ENCODE peak calls at places on chromosome 10, in eight cellular contexts. Z, A, W, X, L, J, H and V are unnamed samples.

GRCh38 chr10:10421071-10421470 is 596.6 kb upstream of the CELF2 start:
- DNase-seq in Z (no peak), A (no peak), W (peak), X (no peak), L (no peak), J (no peak), H (no peak), V (no peak)

GRCh38 chr10:126242352-126243260 is 145.7 kb downstream of the ADAM12 start:
- DNase-seq in Z (peak), A (peak), W (no peak), X (no peak), L (no peak), J (no peak), H (peak), V (peak)

GRCh38 chr10:134743-135600 is at the start of gene ZMYND11:
- DNase-seq in Z (no peak), A (peak), W (peak), X (peak), L (no peak), J (peak), H (peak), V (peak)

GRCh38 chr10:24826022-24826421 is 102.3 kb upstream of the ARHGAP21 start:
- DNase-seq in Z (peak), A (peak), W (no peak), X (no peak), L (no peak), J (no peak), H (peak), V (peak)

GRCh38 chr10:87921934-87922688 is 58.7 kb downstream of the PTEN start:
- DNase-seq in Z (no peak), A (peak), W (no peak), X (no peak), L (no peak), J (no peak), H (no peak), V (no peak)

GRCh38 chr10:103765168-103765567 is 90.2 kb downstream of the SH3PXD2A start:
- DNase-seq in Z (no peak), A (peak), W (no peak), X (no peak), L (no peak), J (no peak), H (no peak), V (peak)

GRCh38 chr10:16439294-16439693 is 2.5 kb downstream of the PTER start:
- DNase-seq in Z (no peak), A (peak), W (no peak), X (no peak), L (no peak), J (no peak), H (peak), V (peak)

GRCh38 chr10:20598590-20598989 is 298.5 kb downstream of the NEBL start:
- DNase-seq in Z (peak), A (peak), W (no peak), X (no peak), L (peak), J (peak), H (peak), V (peak)

GRCh38 chr10:124224331-124225028 is 131.1 kb upstream of the CHST15 start:
- DNase-seq in Z (no peak), A (no peak), W (no peak), X (no peak), L (no peak), J (no peak), H (no peak), V (no peak)

GRCh38 chr10:79494871-79495270 is 17.5 kb upstream of the EIF5AL1 start:
- DNase-seq in Z (no peak), A (no peak), W (no peak), X (no peak), L (no peak), J (no peak), H (no peak), V (no peak)

GRCh38 chr10:7153750-7154149 is 257.1 kb downstream of the SFMBT2 start:
- DNase-seq in Z (no peak), A (peak), W (no peak), X (no peak), L (no peak), J (no peak), H (peak), V (peak)

GRCh38 chr10:99924451-99924850 is 85.3 kb downstream of the DNMBP start:
- DNase-seq in Z (no peak), A (no peak), W (no peak), X (no peak), L (no peak), J (no peak), H (no peak), V (no peak)

GRCh38 chr10:86400705-86401587 is 34.4 kb upstream of the GRID1 start:
- DNase-seq in Z (no peak), A (peak), W (peak), X (peak), L (peak), J (peak), H (peak), V (peak)

GRCh38 chr10:1648648-1649047 is 88.7 kb downstream of the ADARB2 start:
- DNase-seq in Z (no peak), A (no peak), W (peak), X (no peak), L (no peak), J (no peak), H (no peak), V (no peak)

GRCh38 chr10:51176976-51177690 is 102.8 kb downstream of the PRKG1 start:
- DNase-seq in Z (no peak), A (peak), W (no peak), X (no peak), L (no peak), J (no peak), H (peak), V (peak)

DNA sequence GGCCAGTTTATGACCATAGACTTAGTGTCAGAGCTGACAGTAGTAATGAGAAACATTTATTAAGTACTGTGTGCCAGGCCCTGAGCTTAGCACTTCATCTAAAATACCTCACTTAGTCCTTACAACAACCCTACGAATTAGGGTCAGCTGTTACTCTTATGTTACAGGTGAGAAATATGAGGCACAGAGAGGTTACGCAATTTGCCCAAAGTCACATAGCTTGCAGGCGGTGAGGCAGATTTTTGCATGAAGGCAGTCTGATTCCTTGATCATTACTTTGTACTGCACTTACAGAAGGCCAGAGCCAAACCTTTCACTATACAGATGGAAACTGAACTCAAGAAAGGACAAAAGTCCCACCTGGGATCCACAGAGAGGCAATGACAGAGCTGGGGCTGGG is 10.2 kb downstream of the CDH23 start:
- DNase-seq in Z (no peak), A (no peak), W (no peak), X (no peak), L (no peak), J (no peak), H (no peak), V (no peak)
- TF ChIP-seq CTCF in Z (no peak), A (no peak), W (no peak), X (no peak), L (no peak), J (no peak), H (no peak), V (no peak)

GRCh38 chr10:131332821-131333220 is 21.3 kb upstream of the TCERG1L start:
- DNase-seq in Z (no peak), A (no peak), W (no peak), X (no peak), L (no peak), J (no peak), H (no peak), V (no peak)
- H3K4me3 ChIP-seq in Z (no peak), A (no peak), W (no peak), X (no peak), L (no peak), J (no peak), H (no peak), V (no peak)

GRCh38 chr10:129967579-129968019 is 3.5 kb upstream of the EBF3 start:
- DNase-seq in Z (no peak), A (no peak), W (no peak), X (peak), L (no peak), J (no peak), H (no peak), V (no peak)

GRCh38 chr10:129969528-129970264 is 5.6 kb upstream of the EBF3 start:
- DNase-seq in Z (no peak), A (no peak), W (no peak), X (peak), L (no peak), J (no peak), H (no peak), V (no peak)

GRCh38 chr10:129970404-129971364 is 6.6 kb upstream of the EBF3 start:
- DNase-seq in Z (no peak), A (no peak), W (no peak), X (peak), L (no peak), J (no peak), H (peak), V (no peak)

GRCh38 chr10:129968020-129968861 is 4.2 kb upstream of the EBF3 start:
- DNase-seq in Z (no peak), A (no peak), W (no peak), X (peak), L (no peak), J (no peak), H (no peak), V (no peak)

DNA sequence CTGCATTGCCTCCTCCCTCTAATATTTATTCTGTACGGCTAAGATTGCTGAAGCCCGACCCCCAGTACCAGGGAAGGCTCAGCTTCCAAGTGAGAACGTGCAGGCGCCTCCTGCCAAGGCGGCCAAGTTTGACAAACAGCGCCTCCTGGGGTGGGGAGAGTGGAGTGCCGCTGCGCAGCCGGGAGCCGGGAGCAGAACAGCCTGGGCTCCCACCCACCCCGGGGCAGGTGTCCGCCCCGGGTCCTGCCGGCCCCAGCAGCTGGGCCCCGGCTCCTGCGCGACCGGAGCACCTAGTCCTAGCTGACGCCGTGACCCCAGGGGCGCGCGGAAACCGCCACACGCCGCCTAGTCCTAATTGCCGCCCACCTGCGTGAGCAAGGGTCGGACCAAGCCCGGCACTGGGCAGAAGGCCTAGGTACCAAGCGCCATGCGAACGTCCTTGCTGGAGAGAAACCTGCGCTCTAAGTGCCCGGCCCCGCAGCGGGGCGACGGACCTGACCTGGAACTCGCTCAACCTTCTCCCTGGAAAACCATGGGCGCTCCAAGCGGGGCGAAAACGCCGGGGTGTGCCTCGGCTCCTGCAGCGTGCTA is 5.0 kb upstream of the EBF3 start:
- DNase-seq in Z (no peak), A (peak), W (peak), X (peak), L (peak), J (peak), H (peak), V (peak)
- TF ChIP-seq CTCF in Z (peak), A (peak), W (peak), X (peak), L (peak), J (peak), H (peak), V (peak)

GRCh38 chr10:122128357-122128756 is 139.4 kb downstream of the TACC2 start:
- DNase-seq in Z (no peak), A (peak), W (no peak), X (no peak), L (no peak), J (peak), H (peak), V (no peak)

GRCh38 chr10:122130474-122131110 is 140.5 kb upstream of the BTBD16 start:
- DNase-seq in Z (no peak), A (no peak), W (no peak), X (no peak), L (no peak), J (no peak), H (no peak), V (peak)

GRCh38 chr10:122132331-122132755 is 138.8 kb upstream of the BTBD16 start:
- DNase-seq in Z (no peak), A (no peak), W (no peak), X (no peak), L (no peak), J (no peak), H (no peak), V (no peak)

GRCh38 chr10:122135251-122136025 is 135.7 kb upstream of the BTBD16 start:
- DNase-seq in Z (no peak), A (no peak), W (no peak), X (no peak), L (no peak), J (no peak), H (no peak), V (no peak)

DNA sequence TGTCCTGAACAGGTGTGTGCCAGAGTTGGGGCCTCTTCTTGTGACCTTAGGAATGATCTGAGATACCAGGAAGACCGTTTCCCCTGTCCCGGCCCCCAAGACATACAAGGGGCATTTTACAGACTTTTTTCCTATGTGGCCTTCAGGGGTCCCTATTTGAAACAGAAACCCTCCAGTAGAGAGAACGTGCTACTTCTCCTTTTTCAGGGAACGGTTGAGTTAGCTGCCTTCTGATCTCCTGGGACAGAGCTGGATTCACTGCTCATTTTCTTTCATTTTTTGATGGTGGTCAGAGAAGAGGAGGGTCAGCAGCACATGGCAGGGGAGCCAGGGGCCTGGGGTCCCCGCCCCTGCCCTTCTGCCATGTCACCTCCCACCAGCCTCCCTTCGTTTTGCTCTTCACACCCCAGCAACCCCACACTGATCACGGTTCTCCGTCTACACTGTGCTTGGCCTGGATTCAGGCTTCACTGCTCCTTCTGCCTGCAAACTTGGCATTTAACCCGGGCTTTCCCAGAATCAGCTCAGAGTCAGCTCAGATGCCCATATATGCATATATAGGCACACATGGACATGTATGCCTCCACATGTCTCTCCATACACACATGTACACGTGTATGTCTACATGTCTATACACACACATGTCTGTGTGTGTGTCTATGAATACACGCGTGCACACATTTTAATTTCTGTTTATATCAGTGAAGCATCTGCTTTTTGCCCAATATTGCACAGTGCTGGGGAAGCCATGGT is 138.0 kb upstream of the BTBD16 start:
- DNase-seq in Z (no peak), A (no peak), W (no peak), X (no peak), L (no peak), J (no peak), H (no peak), V (no peak)
- H3K4me3 ChIP-seq in Z (no peak), A (no peak), W (no peak), X (no peak), L (no peak), J (no peak), H (no peak), V (no peak)

GRCh38 chr10:75716506-75716905 is 285.1 kb downstream of the LRMDA start:
- DNase-seq in Z (no peak), A (no peak), W (no peak), X (no peak), L (no peak), J (no peak), H (no peak), V (no peak)

GRCh38 chr10:75712241-75712880 is 280.9 kb downstream of the LRMDA start:
- DNase-seq in Z (no peak), A (no peak), W (no peak), X (no peak), L (no peak), J (no peak), H (no peak), V (no peak)

GRCh38 chr10:75722609-75723008 is 291.2 kb downstream of the LRMDA start:
- DNase-seq in Z (no peak), A (no peak), W (no peak), X (no peak), L (no peak), J (no peak), H (no peak), V (no peak)

GRCh38 chr10:75718996-75719395 is 287.6 kb downstream of the LRMDA start:
- DNase-seq in Z (no peak), A (peak), W (no peak), X (no peak), L (no peak), J (no peak), H (no peak), V (no peak)

GRCh38 chr10:75717126-75717916 is 285.9 kb downstream of the LRMDA start:
- DNase-seq in Z (no peak), A (peak), W (no peak), X (no peak), L (no peak), J (no peak), H (peak), V (peak)
- TF ChIP-seq CTCF in Z (no peak), A (no peak), W (no peak), X (no peak), L (no peak), J (no peak), H (no peak), V (peak)

GRCh38 chr10:114766470-114766869 is 55.1 kb upstream of the FHIP2A start:
- DNase-seq in Z (no peak), A (no peak), W (no peak), X (no peak), L (no peak), J (no peak), H (no peak), V (no peak)
- H3K4me3 ChIP-seq in Z (no peak), A (no peak), W (no peak), X (no peak), L (no peak), J (peak), H (no peak), V (no peak)

GRCh38 chr10:21813944-21814343 is 189.6 kb downstream of the DNAJC1 start:
- DNase-seq in Z (no peak), A (no peak), W (no peak), X (no peak), L (no peak), J (no peak), H (no peak), V (no peak)

GRCh38 chr10:21808525-21808924 is 195.0 kb downstream of the DNAJC1 start:
- DNase-seq in Z (no peak), A (no peak), W (no peak), X (no peak), L (no peak), J (no peak), H (no peak), V (no peak)

GRCh38 chr10:21811245-21811585 is 192.3 kb downstream of the DNAJC1 start:
- DNase-seq in Z (no peak), A (peak), W (no peak), X (no peak), L (no peak), J (no peak), H (peak), V (peak)

GRCh38 chr10:21807162-21807561 is 196.4 kb downstream of the DNAJC1 start:
- DNase-seq in Z (no peak), A (no peak), W (no peak), X (no peak), L (no peak), J (no peak), H (no peak), V (peak)

DNA sequence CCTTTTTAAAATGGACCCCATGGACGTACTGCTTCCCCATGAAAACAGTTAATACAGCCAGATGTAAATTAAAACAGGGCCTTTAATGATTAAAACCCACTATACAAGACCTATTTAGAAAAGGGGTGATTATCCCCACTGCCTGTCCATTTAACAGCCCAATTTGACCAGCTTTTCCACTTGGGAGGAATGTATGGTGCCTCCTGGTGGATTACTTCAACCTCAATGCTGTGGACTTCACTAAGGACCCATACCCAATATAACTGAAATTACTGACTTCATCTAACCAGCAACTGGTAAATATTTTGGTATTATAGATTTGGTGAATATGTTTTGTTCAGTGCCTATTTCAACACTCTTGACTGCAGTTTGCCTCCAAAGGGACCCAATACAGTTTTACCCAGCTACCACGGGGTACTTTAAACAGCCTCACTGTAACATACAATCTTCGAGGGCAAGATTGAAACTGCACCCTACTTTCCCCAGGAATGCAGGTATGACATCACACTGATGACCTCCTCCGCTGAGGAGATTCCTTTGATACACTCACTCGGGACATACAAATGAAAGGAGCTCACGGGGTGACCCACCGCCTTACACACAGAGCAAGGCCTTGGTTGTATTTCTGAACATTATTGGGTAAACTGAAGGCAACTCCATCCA is 192.8 kb downstream of the DNAJC1 start:
- DNase-seq in Z (no peak), A (no peak), W (no peak), X (no peak), L (no peak), J (no peak), H (no peak), V (peak)
- TF ChIP-seq CTCF in Z (no peak), A (no peak), W (no peak), X (no peak), L (no peak), J (no peak), H (no peak), V (no peak)

DNA sequence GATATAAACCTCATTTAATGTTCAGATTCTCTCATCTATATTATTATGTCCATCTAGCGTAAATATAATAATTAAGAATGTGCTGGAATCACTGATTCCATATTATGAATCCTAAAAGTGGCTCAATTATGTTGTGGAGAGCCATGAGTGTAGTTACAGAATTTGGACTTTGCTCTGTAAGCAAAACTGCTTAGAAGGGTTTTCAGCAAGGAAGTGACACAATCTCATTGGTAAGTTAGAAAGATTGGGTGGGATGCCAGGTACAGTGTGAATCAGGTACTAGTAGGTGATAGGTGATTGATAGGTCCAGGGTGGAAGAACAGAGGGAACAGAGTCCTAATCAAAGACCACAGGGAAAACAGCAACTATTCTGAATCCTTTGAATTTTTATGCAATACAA is 74.9 kb upstream of the ABLIM1 start:
- DNase-seq in Z (no peak), A (no peak), W (no peak), X (no peak), L (no peak), J (no peak), H (no peak), V (no peak)
- H3K4me3 ChIP-seq in Z (no peak), A (no peak), W (no peak), X (no peak), L (no peak), J (no peak), H (no peak), V (no peak)

GRCh38 chr10:114387784-114388183 is 16.5 kb downstream of the AFAP1L2 start:
- DNase-seq in Z (no peak), A (no peak), W (no peak), X (no peak), L (no peak), J (no peak), H (no peak), V (no peak)
- TF ChIP-seq CTCF in Z (no peak), A (no peak), W (no peak), X (no peak), L (no peak), J (no peak), H (no peak), V (peak)

GRCh38 chr10:22615819-22616499 is 98.4 kb downstream of the PIP4K2A start:
- DNase-seq in Z (no peak), A (no peak), W (peak), X (peak), L (no peak), J (peak), H (peak), V (no peak)
- H3K4me3 ChIP-seq in Z (no peak), A (no peak), W (peak), X (peak), L (no peak), J (peak), H (no peak), V (no peak)